ENCODE peak calls at places on chromosomes 5 and 9, in eight cellular contexts. O is heart right ventricle, Q is AG04450, V is fibroblast of lung, F is aorta, D is HAP-1, Y is bronchial epithelial cell, K is prostate gland. H is an unnamed sample. For H3K27me3, the result is how much of the 10 kb centered on the place peaks cover.

GRCh38 chr5:94524841-94525697 is 93.3 kb downstream of the KIAA0825 start:
- DNase-seq in O (no peak), Q (no peak), V (peak), F (no peak), D (peak), Y (peak), K (peak), H (peak)

GRCh38 chr5:129063483-129064136 is 30.9 kb upstream of the ISOC1 start:
- DNase-seq in O (no peak), Q (no peak), V (peak), F (no peak), D (no peak), Y (no peak), K (peak), H (no peak)

GRCh38 chr5:10914741-10915480 is 153.9 kb upstream of the DAP start:
- DNase-seq in O (no peak), Q (no peak), V (peak), F (no peak), D (no peak), Y (no peak), K (no peak), H (no peak)

GRCh38 chr5:81606150-81606549 is 144.7 kb downstream of the SSBP2 start:
- DNase-seq in O (no peak), Q (no peak), V (no peak), F (no peak), D (no peak), Y (no peak), K (no peak), H (no peak)

GRCh38 chr5:160555836-160556660 is 134.4 kb downstream of the PTTG1 start:
- DNase-seq in O (no peak), Q (no peak), V (peak), F (no peak), D (no peak), Y (peak), K (no peak), H (no peak)

GRCh38 chr5:163696270-163696887 is 191.0 kb downstream of the MAT2B start:
- DNase-seq in O (no peak), Q (peak), V (peak), F (no peak), D (peak), Y (peak), K (peak), H (peak)

GRCh38 chr9:100167912-100168775 is 69.1 kb downstream of the INVS start:
- DNase-seq in O (no peak), Q (no peak), V (peak), F (no peak), D (no peak), Y (no peak), K (no peak), H (no peak)

GRCh38 chr5:154761062-154761740 is 6.0 kb downstream of the LARP1 start:
- DNase-seq in O (no peak), Q (no peak), V (no peak), F (no peak), D (no peak), Y (peak), K (no peak), H (no peak)

GRCh38 chr5:171858303-171858702 is 72.7 kb downstream of the SMIM23 start:
- DNase-seq in O (no peak), Q (no peak), V (no peak), F (no peak), D (no peak), Y (peak), K (no peak), H (peak)

GRCh38 chr5:143355710-143356109 is 47.8 kb downstream of the NR3C1 start:
- DNase-seq in O (peak), Q (peak), V (peak), F (no peak), D (no peak), Y (peak), K (peak), H (no peak)

GRCh38 chr9:125655691-125656410 is 51.2 kb downstream of the MAPKAP1 start:
- DNase-seq in O (no peak), Q (no peak), V (peak), F (no peak), D (no peak), Y (no peak), K (no peak), H (no peak)
- H3K4me3 ChIP-seq in O (no peak), Q (no peak), V (no peak), F (no peak), D (no peak), Y (no peak), K (no peak), H (no peak)

GRCh38 chr9:134870746-134871667 is 9.6 kb upstream of the FCN2 start:
- DNase-seq in O (no peak), Q (no peak), V (no peak), F (peak), D (no peak), Y (no peak), K (no peak), H (no peak)

GRCh38 chr9:134870311-134870694 is 10.3 kb upstream of the FCN2 start:
- DNase-seq in O (no peak), Q (no peak), V (no peak), F (peak), D (no peak), Y (no peak), K (no peak), H (no peak)

GRCh38 chr9:134872482-134873231 is 8.0 kb upstream of the FCN2 start:
- DNase-seq in O (no peak), Q (no peak), V (no peak), F (peak), D (no peak), Y (no peak), K (no peak), H (no peak)

GRCh38 chr9:134869554-134870310 is 10.9 kb upstream of the FCN2 start:
- DNase-seq in O (no peak), Q (no peak), V (no peak), F (peak), D (no peak), Y (no peak), K (no peak), H (no peak)

DNA sequence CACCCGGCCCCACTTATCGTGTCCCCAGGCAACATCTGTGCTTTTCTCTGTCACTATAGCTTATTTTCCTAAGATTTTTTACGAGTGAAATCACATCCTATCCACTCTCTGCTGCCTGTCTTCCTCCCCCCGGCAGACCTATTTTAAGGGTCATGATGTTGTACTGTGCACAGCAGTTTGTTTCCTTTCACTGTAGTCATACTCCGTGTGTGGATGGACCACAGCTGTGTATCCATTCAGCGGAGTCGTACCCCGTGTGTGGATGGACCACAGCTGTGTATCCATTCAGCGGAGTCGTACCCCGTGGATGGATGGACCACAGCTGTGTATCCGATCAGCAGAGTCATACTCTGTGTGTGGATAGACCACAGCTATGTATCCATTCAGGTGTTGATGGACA is 8.7 kb upstream of the FCN2 start:
- DNase-seq in O (no peak), Q (peak), V (no peak), F (peak), D (no peak), Y (no peak), K (no peak), H (no peak)
- H3K27me3 ChIP-seq in O (under half), Q (under half), V (under half), F (under half), D (under half), Y (under half), K (under half), H (under half)

GRCh38 chr9:77999231-77999631 is 32.4 kb downstream of the GNAQ start:
- DNase-seq in O (no peak), Q (no peak), V (peak), F (no peak), D (peak), Y (no peak), K (no peak), H (no peak)

GRCh38 chr9:78001946-78002731 is 29.5 kb downstream of the GNAQ start:
- DNase-seq in O (no peak), Q (no peak), V (peak), F (no peak), D (no peak), Y (no peak), K (no peak), H (no peak)

GRCh38 chr9:77996696-77997095 is 34.9 kb downstream of the GNAQ start:
- DNase-seq in O (no peak), Q (no peak), V (no peak), F (no peak), D (no peak), Y (no peak), K (no peak), H (no peak)

GRCh38 chr9:78000221-78000620 is 31.4 kb downstream of the GNAQ start:
- DNase-seq in O (no peak), Q (no peak), V (no peak), F (no peak), D (no peak), Y (no peak), K (no peak), H (no peak)

GRCh38 chr9:77997611-77998349 is 33.8 kb downstream of the GNAQ start:
- DNase-seq in O (peak), Q (no peak), V (no peak), F (no peak), D (no peak), Y (no peak), K (no peak), H (no peak)
- H3K4me3 ChIP-seq in O (no peak), Q (no peak), V (no peak), F (no peak), D (no peak), Y (no peak), K (no peak), H (no peak)

DNA sequence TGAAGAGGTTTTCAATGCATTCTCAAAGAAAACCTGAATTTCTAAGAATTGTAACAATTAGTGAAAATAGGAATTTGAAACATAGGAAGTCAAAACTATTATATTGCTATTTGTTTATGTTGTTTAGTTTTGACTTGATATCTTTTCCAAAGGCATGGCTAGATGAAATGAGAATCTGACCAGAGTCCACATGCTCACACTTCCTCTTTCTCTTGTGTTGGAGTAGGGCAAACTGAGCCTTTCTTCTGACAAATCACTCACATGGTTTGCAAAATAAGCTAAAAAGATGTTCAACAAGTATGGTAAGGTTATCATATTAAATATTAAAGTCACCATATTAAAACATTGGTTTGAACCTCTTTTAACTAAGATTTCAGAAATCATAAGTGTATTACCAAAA is 512.6 kb downstream of the ISL1 start:
- DNase-seq in O (no peak), Q (no peak), V (no peak), F (no peak), D (no peak), Y (no peak), K (no peak), H (no peak)
- H3K27me3 ChIP-seq in O (under half), Q (under half), V (under half), F (under half), D (under half), Y (under half), K (under half), H (under half)

DNA sequence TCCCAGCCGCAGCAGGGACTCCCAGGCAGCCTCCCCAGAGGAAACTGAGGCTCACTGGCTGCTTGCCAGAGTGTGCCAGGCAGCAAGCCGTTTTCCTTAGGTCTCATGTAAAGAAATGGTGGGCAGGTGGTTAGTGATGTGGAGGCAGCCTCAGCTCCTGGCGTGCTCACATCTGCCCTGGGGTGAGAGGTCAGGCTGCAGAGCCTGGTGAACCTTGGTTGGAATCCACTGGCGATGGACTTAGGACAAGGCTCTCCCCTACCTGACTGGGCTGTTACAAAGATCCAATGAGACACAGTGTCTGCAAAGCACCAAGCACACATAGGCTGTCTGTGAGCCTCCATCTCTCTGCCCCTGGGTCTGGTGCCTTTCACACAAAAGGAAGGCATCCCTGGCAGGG is 30.9 kb downstream of the LHX6 start:
- DNase-seq in O (no peak), Q (no peak), V (no peak), F (peak), D (no peak), Y (no peak), K (no peak), H (no peak)
- H3K4me3 ChIP-seq in O (no peak), Q (no peak), V (no peak), F (no peak), D (no peak), Y (no peak), K (no peak), H (no peak)

DNA sequence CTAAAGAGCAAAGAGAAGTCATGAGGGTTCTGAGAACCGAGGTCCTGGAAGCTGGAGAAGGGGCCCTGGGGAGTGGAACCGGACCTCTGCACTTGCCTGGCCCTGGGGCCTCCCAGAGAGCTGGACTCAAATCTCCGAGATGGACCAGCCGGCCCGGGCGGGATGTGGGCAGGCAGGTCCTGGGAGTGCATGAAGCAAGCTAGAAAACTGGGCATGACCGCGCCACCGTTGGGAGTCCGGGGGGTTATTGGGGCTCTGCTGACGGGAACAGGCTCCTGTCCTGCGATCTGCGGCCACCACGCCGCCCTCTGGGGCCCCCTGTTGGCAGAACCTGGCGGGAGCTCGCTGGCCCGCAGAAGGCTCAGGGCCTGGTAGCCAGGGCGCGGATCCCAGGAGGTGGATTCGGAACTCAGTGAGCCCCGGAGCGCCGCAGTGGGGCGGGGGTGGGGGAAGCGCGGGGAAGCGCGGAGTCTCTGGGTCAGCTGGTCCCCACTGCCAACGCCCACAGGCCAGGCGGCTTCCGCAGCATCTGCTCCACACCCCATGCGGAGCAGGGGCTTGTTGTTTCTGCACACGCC is 150.6 kb downstream of the ERCC6L2 start:
- DNase-seq in O (peak), Q (no peak), V (no peak), F (no peak), D (no peak), Y (no peak), K (no peak), H (peak)
- H3K27me3 ChIP-seq in O (under half), Q (half or more), V (half or more), F (under half), D (under half), Y (under half), K (under half), H (half or more)

GRCh38 chr5:43309657-43310056 is 3.6 kb downstream of the HMGCS1 start:
- DNase-seq in O (no peak), Q (no peak), V (peak), F (no peak), D (no peak), Y (peak), K (peak), H (no peak)
- H3K4me3 ChIP-seq in O (no peak), Q (no peak), V (no peak), F (no peak), D (no peak), Y (no peak), K (no peak), H (no peak)

GRCh38 chr9:135084881-135085760 is 2.3 kb upstream of the OLFM1 start:
- DNase-seq in O (no peak), Q (no peak), V (no peak), F (peak), D (no peak), Y (no peak), K (no peak), H (no peak)

GRCh38 chr9:135087489-135087791 is at the start of gene OLFM1:
- DNase-seq in O (peak), Q (no peak), V (peak), F (peak), D (peak), Y (peak), K (peak), H (peak)

GRCh38 chr9:135086597-135087488 is 625 bp upstream of the OLFM1 start:
- DNase-seq in O (no peak), Q (no peak), V (no peak), F (peak), D (no peak), Y (no peak), K (no peak), H (no peak)

GRCh38 chr9:135084262-135084661 is 3.2 kb upstream of the OLFM1 start:
- DNase-seq in O (no peak), Q (no peak), V (no peak), F (no peak), D (no peak), Y (no peak), K (no peak), H (no peak)

GRCh38 chr9:135085830-135086546 is 1.5 kb upstream of the OLFM1 start:
- DNase-seq in O (peak), Q (peak), V (peak), F (peak), D (peak), Y (peak), K (peak), H (peak)
- H3K27me3 ChIP-seq in O (under half), Q (under half), V (under half), F (under half), D (under half), Y (under half), K (under half), H (under half)

GRCh38 chr5:147384346-147385193 is 125.3 kb downstream of the DPYSL3 start:
- DNase-seq in O (no peak), Q (no peak), V (peak), F (no peak), D (no peak), Y (no peak), K (no peak), H (no peak)
- H3K4me3 ChIP-seq in O (no peak), Q (no peak), V (no peak), F (no peak), D (no peak), Y (no peak), K (no peak), H (no peak)